ENCODE peak calls at places on chromosomes 6 and 20, in four cellular contexts. G, S, W and F are unnamed samples.

GRCh38 chr6:119856136-119856535 is 506.6 kb upstream of the MAN1A1 start:
- DNase-seq in S (no peak), G (peak; percentile 55), W (peak; percentile 11), F (peak; percentile 5)

GRCh38 chr6:137223370-137224131 is 4.4 kb upstream of the IFNGR1 start:
- DNase-seq in W (no peak), S (no peak), G (peak; percentile 26), F (no peak)

GRCh38 chr6:30942338-30943060 is 1.7 kb downstream of the MUCL3 start:
- DNase-seq in S (peak; percentile 60), W (no peak), G (peak; percentile 15), F (no peak)

GRCh38 chr20:61252601-61253263 is 671 bp downstream of the CDH4 start:
- DNase-seq in W (no peak), G (no peak), S (no peak), F (no peak)

GRCh38 chr6:107082045-107082444 is 33.3 kb downstream of the BEND3 start:
- DNase-seq in W (no peak), S (no peak), G (no peak), F (no peak)

GRCh38 chr6:155352812-155353211 is 38.5 kb upstream of the TFB1M start:
- DNase-seq in W (no peak), S (no peak), G (no peak), F (no peak)

GRCh38 chr20:38674178-38675133 is 49.8 kb upstream of the SLC32A1 start:
- DNase-seq in W (peak; percentile 87), G (peak; percentile 75), S (peak; percentile 39), F (peak; percentile 93)

GRCh38 chr6:84089552-84089951 is 56.0 kb downstream of the MRAP2 start:
- DNase-seq in G (no peak), W (no peak), S (no peak), F (no peak)

GRCh38 chr20:35635652-35636051 is 20.0 kb downstream of the SPAG4 start:
- DNase-seq in W (no peak), S (no peak), G (no peak), F (no peak)

GRCh38 chr20:7967199-7967844 is 27.1 kb upstream of the HAO1 start:
- DNase-seq in S (peak; percentile 11), W (no peak), G (no peak), F (no peak)

GRCh38 chr6:82442320-82442719 is 78.7 kb downstream of the TPBG start:
- DNase-seq in W (no peak), S (no peak), G (no peak), F (no peak)

GRCh38 chr20:23048283-23049200 is 930 bp downstream of the THBD start:
- DNase-seq in W (peak; percentile 40), S (no peak), G (peak; percentile 39), F (peak; percentile 56)

GRCh38 chr6:123640567-123641187 is 3.9 kb upstream of the TRDN start:
- DNase-seq in S (no peak), W (no peak), G (no peak), F (no peak)

GRCh38 chr6:144285798-144286502 is 815 bp downstream of the UTRN start:
- DNase-seq in W (peak; percentile 51), S (peak; percentile 58), G (peak; percentile 42), F (peak; percentile 62)

GRCh38 chr6:24539416-24539815 is 44.6 kb downstream of the ALDH5A1 start:
- DNase-seq in W (no peak), G (no peak), S (peak; percentile 59), F (no peak)

GRCh38 chr6:73722318-73723060 is 26.5 kb downstream of the CD109 start:
- DNase-seq in G (peak; percentile 60), S (no peak), W (peak; percentile 27), F (peak; percentile 36)

GRCh38 chr6:29965873-29966601 is 23.7 kb downstream of the HLA-A start:
- DNase-seq in G (no peak), S (no peak), W (no peak), F (no peak)

GRCh38 chr6:89348372-89348771 is 4.2 kb downstream of the UBE2J1 start:
- DNase-seq in S (no peak), G (no peak), W (no peak), F (no peak)

GRCh38 chr6:16450821-16451220 is 212.4 kb downstream of the GMPR start:
- DNase-seq in W (no peak), G (no peak), S (no peak), F (no peak)

GRCh38 chr6:111776236-111777189 is 96.7 kb downstream of the FYN start:
- DNase-seq in G (no peak), S (no peak), W (no peak), F (no peak)

GRCh38 chr6:26199773-26200728 is 112.8 kb downstream of the HFE start:
- DNase-seq in W (no peak), S (no peak), G (no peak), F (no peak)

GRCh38 chr20:61253264-61253639 is 1.2 kb downstream of the CDH4 start:
- DNase-seq in W (no peak), S (no peak), G (no peak), F (no peak)

GRCh38 chr6:30727920-30728605 is 7.9 kb downstream of the TUBB start:
- DNase-seq in G (no peak), W (no peak), S (no peak), F (no peak)

GRCh38 chr6:4368649-4369048 is 233.3 kb upstream of the ECI2 start:
- DNase-seq in W (no peak), S (no peak), G (no peak), F (no peak)

GRCh38 chr6:4369616-4370015 is 234.2 kb upstream of the ECI2 start:
- DNase-seq in W (no peak), G (no peak), S (no peak), F (no peak)

GRCh38 chr6:4371207-4371921 is 236.0 kb upstream of the ECI2 start:
- DNase-seq in W (no peak), S (no peak), G (no peak), F (no peak)

GRCh38 chr6:4367643-4368042 is 232.3 kb upstream of the ECI2 start:
- DNase-seq in S (no peak), W (no peak), G (no peak), F (no peak)

DNA sequence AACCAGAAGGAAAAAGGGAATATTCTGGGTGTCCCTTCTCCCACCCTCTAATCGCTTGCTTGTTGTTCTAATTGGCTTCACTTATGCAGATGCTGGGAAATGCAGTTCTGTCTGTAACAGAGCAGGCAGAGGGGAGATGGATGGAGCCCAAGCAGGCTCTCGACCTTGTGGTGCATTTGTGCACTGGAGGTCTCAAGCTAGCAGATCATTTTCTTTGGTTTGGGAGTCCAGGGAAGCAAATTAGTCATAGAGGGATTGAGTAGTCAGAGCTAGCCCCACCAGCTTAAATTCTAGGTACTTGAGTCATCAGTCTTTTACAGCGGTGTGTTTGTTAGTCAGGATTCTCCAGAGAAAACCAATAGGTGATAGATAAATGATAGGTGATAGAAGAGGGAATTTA is 234.7 kb upstream of the ECI2 start:
- DNase-seq in G (no peak), W (no peak), S (no peak), F (no peak)
- TF ChIP-seq CTCF in G (no peak), W (no peak), S (no peak), F (no peak)

DNA sequence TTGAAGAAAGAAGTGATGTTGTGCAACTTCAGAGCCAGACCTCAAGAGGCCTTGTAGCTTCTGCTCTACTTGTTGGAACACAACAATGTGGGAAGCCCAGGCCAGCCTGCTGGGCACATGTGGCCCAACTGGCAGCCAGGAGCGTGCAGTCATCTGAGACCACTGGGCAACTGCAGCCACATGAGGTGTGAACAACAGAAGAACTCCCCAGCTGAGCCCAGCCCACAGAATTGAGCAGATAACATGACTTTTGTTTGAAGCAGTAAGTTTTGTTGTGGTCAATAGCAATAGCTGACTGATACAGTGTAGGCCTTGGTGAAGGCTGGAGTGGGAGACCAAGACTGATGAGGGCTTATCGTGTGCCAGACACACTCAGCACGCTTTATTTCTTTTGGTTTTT is 8.6 kb upstream of the ADAM33 start:
- DNase-seq in W (no peak), G (no peak), S (no peak), F (no peak)
- TF ChIP-seq CTCF in W (no peak), G (no peak), S (no peak), F (no peak)

DNA sequence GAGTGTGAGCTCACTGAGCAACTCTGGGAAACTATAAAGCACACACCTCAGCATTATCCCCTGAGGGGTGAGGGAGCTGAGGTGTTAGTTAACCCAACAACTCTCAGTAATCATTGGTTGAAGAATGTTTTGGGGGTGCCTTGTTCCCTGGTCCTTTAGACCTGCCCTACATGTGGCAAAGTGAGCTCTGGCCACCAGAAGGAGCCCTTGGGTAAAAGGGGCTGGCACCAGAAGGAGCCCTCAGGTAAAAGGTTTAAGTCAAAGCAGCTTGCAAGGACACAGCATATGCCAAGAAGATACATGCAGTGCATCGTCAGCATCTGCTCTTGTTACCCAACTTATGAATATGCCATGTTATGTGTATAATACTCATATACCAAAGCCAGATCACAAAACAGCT is 1081.7 kb downstream of the KIF16B start:
- DNase-seq in G (no peak), W (no peak), S (peak; percentile 59), F (no peak)
- TF ChIP-seq CTCF in G (no peak), W (no peak), S (peak; percentile 64), F (no peak)

GRCh38 chr6:131083687-131084086 is 20.6 kb upstream of the EPB41L2 start:
- DNase-seq in G (no peak), S (no peak), W (no peak), F (no peak)

GRCh38 chr6:131080084-131080483 is 17.0 kb upstream of the EPB41L2 start:
- DNase-seq in W (no peak), S (no peak), G (no peak), F (no peak)

GRCh38 chr6:131082335-131082734 is 19.3 kb upstream of the EPB41L2 start:
- DNase-seq in S (no peak), G (no peak), W (no peak), F (no peak)

DNA sequence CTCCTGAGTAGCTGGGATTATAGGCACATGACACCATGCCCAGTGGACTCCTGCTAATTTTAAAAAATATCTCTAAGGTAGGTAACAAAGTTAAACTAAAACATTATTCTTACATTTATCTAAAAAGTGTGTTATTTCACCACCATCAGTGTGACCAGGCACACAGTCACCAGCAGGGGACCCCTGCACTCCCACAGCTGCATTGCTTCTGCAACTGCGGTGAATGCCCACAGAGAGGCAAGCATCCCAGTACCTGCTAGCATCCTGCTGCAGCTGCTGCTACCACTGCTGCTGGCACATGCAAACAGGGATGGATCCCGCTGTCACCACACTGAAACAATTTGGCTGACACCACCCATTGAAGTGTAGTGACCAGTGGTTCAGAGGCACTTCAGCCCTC is 21.9 kb upstream of the EPB41L2 start:
- DNase-seq in G (no peak), W (no peak), S (no peak), F (no peak)
- TF ChIP-seq CTCF in G (no peak), W (no peak), S (peak; percentile 23), F (no peak)

GRCh38 chr6:44257007-44257752 is at the start of gene SLC35B2:
- DNase-seq in S (peak; percentile 91), G (peak; percentile 72), W (peak; percentile 79), F (peak; percentile 84)
- TF ChIP-seq CTCF in S (peak; percentile 74), G (peak; percentile 77), W (peak; percentile 89), F (peak; percentile 84)

DNA sequence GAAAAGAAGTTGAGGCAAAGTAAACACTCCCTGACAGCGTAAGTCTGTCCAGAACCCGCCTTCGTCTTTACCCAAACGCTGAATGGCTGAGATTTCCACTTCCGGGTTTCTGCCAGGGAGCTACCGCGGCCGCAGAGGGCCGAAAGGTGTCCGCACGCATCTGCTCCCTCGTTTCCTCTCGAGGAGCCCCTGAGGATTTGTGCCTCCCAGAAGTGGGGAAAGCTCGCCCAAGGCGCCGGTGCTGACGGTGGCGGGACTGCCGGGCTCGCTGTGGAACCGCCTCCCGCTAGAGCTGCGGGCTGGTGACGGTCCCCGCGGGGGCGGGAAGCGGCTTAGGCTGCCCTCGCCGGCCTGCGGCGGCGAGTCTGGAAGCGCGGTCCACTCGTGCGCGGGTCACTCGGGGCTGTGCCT is 1760.2 kb upstream of the DEFB115 start:
- DNase-seq in S (peak; percentile 56), W (peak; percentile 26), G (no peak), F (peak; percentile 12)
- TF ChIP-seq CTCF in S (no peak), W (no peak), G (no peak), F (no peak)